ENCODE peak calls at places on chromosomes 12 and 14, in six cellular contexts. H, V, Y, S, Z and J are unnamed samples.
A peak's percentile ranks its signal among the peaks of the same experiment; 100 is the strongest.

GRCh38 chr14:102622262-102622885 is 29.9 kb downstream of the RCOR1 start:
- DNase-seq in Z (no peak), Y (no peak), V (no peak), H (no peak), S (no peak), J (no peak)

GRCh38 chr12:130924946-130925345 is 28.8 kb upstream of the ADGRD1 start:
- DNase-seq in S (no peak), H (no peak), V (no peak), Z (no peak), Y (no peak), J (no peak)

GRCh38 chr12:16691624-16692023 is 85.7 kb upstream of the LMO3 start:
- DNase-seq in Z (no peak), Y (no peak), H (no peak), S (no peak), V (no peak), J (no peak)

GRCh38 chr14:99881011-99881410 is 87.8 kb downstream of the EML1 start:
- DNase-seq in H (no peak), V (no peak), Z (no peak), S (peak; percentile 49), Y (no peak), J (no peak)

GRCh38 chr14:55438066-55438683 is 2.2 kb downstream of the TBPL2 start:
- DNase-seq in S (no peak), Y (no peak), V (peak; percentile 54), H (no peak), Z (peak; percentile 47), J (no peak)

GRCh38 chr14:106790189-106791036 is 1264.0 kb downstream of the TMEM121 start:
- DNase-seq in Z (peak; percentile 47), S (no peak), Y (no peak), H (peak; percentile 49), V (peak; percentile 39), J (peak; percentile 77)

GRCh38 chr14:54467280-54467679 is 21.5 kb downstream of the GMFB start:
- DNase-seq in H (no peak), V (no peak), Y (no peak), S (no peak), Z (no peak), J (no peak)

GRCh38 chr12:3042394-3042793 is 34.8 kb upstream of the TSPAN9 start:
- DNase-seq in H (no peak), Z (no peak), Y (no peak), S (no peak), V (no peak), J (no peak)